ENCODE peak calls at places on chromosomes 7 and 10, in five cellular contexts. G, U, R, M and I are unnamed samples.
A peak's percentile ranks its signal among the peaks of the same experiment; 100 is the strongest.

GRCh38 chr10:132746801-132747625 is 38.9 kb downstream of the NKX6-2 start:
- DNase-seq in M (no peak), U (no peak), R (no peak), G (no peak), I (no peak)

GRCh38 chr7:71824356-71824755 is 587.8 kb downstream of the CALN1 start:
- DNase-seq in M (no peak), U (no peak), G (no peak), R (peak; percentile 70), I (peak; percentile 73)

GRCh38 chr7:94423865-94424264 is 29.2 kb downstream of the COL1A2 start:
- DNase-seq in G (no peak), R (peak; percentile 90), U (no peak), M (no peak), I (no peak)

GRCh38 chr7:124791426-124791825 is 25.8 kb upstream of the GPR37 start:
- DNase-seq in G (no peak), U (no peak), R (no peak), M (no peak), I (no peak)

GRCh38 chr7:121085922-121086321 is 97.4 kb downstream of the CPED1 start:
- DNase-seq in R (peak; percentile 28), M (no peak), U (no peak), G (no peak), I (no peak)

GRCh38 chr10:72953687-72954086 is 919 bp downstream of the PLA2G12B start:
- DNase-seq in M (no peak), R (no peak), G (no peak), U (no peak), I (no peak)

GRCh38 chr7:25765110-25765509 is 386.9 kb upstream of the NFE2L3 start:
- DNase-seq in R (no peak), G (no peak), M (no peak), U (no peak), I (no peak)

GRCh38 chr10:133309720-133310398 is 1.1 kb downstream of the ZNF511 start:
- DNase-seq in R (no peak), M (peak; percentile 49), U (peak; percentile 54), G (peak; percentile 66), I (no peak)

GRCh38 chr10:103451091-103451801 is 924 bp downstream of the CALHM2 start:
- DNase-seq in M (no peak), U (peak; percentile 65), R (peak; percentile 78), G (no peak), I (peak; percentile 76)

GRCh38 chr7:156635529-156636385 is 4.8 kb upstream of the RNF32 start:
- DNase-seq in M (no peak), G (peak; percentile 71), R (no peak), U (no peak), I (no peak)

GRCh38 chr10:69123306-69123746 is 652 bp upstream of the VPS26A start:
- DNase-seq in G (peak; percentile 47), R (peak; percentile 63), U (no peak), M (no peak), I (peak; percentile 30)

GRCh38 chr7:154347867-154348266 is 295.7 kb downstream of the DPP6 start:
- DNase-seq in R (no peak), M (no peak), G (no peak), U (no peak), I (no peak)

GRCh38 chr7:121271098-121271497 is 57.7 kb upstream of the WNT16 start:
- DNase-seq in M (no peak), G (no peak), R (no peak), U (no peak), I (no peak)

GRCh38 chr7:8724080-8724718 is 290.8 kb downstream of the NXPH1 start:
- DNase-seq in G (peak; percentile 67), M (no peak), R (no peak), U (no peak), I (peak; percentile 72)

GRCh38 chr7:12861070-12861469 is 173.6 kb downstream of the ARL4A start:
- DNase-seq in U (no peak), M (no peak), R (no peak), G (no peak), I (no peak)

GRCh38 chr10:14653271-14654161 is 121.2 kb downstream of the FAM107B start:
- DNase-seq in M (peak; percentile 84), R (peak; percentile 43), U (no peak), G (no peak), I (peak; percentile 80)

GRCh38 chr10:76572021-76572420 is 1065.6 kb downstream of the KCNMA1 start:
- DNase-seq in G (no peak), U (no peak), M (no peak), R (no peak), I (no peak)

GRCh38 chr7:111933614-111934013 is 272.6 kb downstream of the DOCK4 start:
- DNase-seq in U (no peak), G (no peak), M (no peak), R (peak; percentile 76), I (peak; percentile 22)

GRCh38 chr10:103757531-103758293 is 97.7 kb downstream of the SH3PXD2A start:
- DNase-seq in M (peak; percentile 91), G (no peak), U (peak; percentile 91), R (peak; percentile 89), I (peak; percentile 97)

GRCh38 chr7:47654672-47655340 is 72.9 kb upstream of the TNS3 start:
- DNase-seq in U (no peak), M (no peak), R (peak; percentile 64), G (no peak), I (peak; percentile 65)

GRCh38 chr7:108421720-108422331 is 34.4 kb downstream of the NRCAM start:
- DNase-seq in U (no peak), M (no peak), G (no peak), R (no peak), I (no peak)

GRCh38 chr10:2076528-2076927 is 339.2 kb upstream of the ADARB2 start:
- DNase-seq in U (no peak), M (no peak), R (no peak), G (no peak), I (no peak)

GRCh38 chr7:69632280-69632679 is 34.0 kb downstream of the AUTS2 start:
- DNase-seq in U (no peak), R (no peak), M (no peak), G (no peak), I (no peak)

GRCh38 chr10:32459072-32459703 is 13.2 kb downstream of the CCDC7 start:
- DNase-seq in U (no peak), G (no peak), R (no peak), M (no peak), I (no peak)

GRCh38 chr7:132251327-132251659 is 325.0 kb downstream of the PLXNA4 start:
- DNase-seq in G (peak; percentile 69), U (no peak), R (no peak), M (no peak), I (peak; percentile 41)

GRCh38 chr7:151844080-151844827 is 32.7 kb downstream of the PRKAG2 start:
- DNase-seq in R (peak; percentile 86), G (no peak), U (no peak), M (no peak), I (peak; percentile 48)

GRCh38 chr7:98641646-98642489 is 24.8 kb downstream of the NPTX2 start:
- DNase-seq in G (peak; percentile 21), M (peak; percentile 24), U (no peak), R (no peak), I (no peak)

GRCh38 chr10:17643339-17643754 is 604 bp upstream of the STAM start:
- DNase-seq in M (no peak), R (peak; percentile 87), U (peak; percentile 56), G (peak; percentile 37), I (no peak)

GRCh38 chr7:74655324-74655723 is 2.2 kb upstream of the GTF2I start:
- DNase-seq in M (no peak), U (no peak), G (no peak), R (no peak), I (no peak)

GRCh38 chr10:49363309-49364031 is 32.4 kb downstream of the DRGX start:
- DNase-seq in U (no peak), M (no peak), R (no peak), G (no peak), I (no peak)